ENCODE peak calls at places on chromosomes 12 and 14, in eight cellular contexts. One of them, this sample, is unnamed.

GRCh38 chr12:62848418-62848817 is 86.5 kb downstream of the PPM1H start:
- DNase-seq in brain microvascular endothelial cell: peak
- DNase-seq in GM13976: no peak
- DNase-seq in HFFc6: peak
- DNase-seq in fibroblast of lung: peak
- DNase-seq in IMR-90: peak
- DNase-seq in AG04450: no peak
- DNase-seq in neural crest cell: no peak
- DNase-seq in this sample: no peak

GRCh38 chr12:128131955-128132354 is 135.0 kb upstream of the TMEM132C start:
- DNase-seq in IMR-90: no peak
- DNase-seq in brain microvascular endothelial cell: no peak
- DNase-seq in neural crest cell: no peak
- DNase-seq in fibroblast of lung: no peak
- DNase-seq in GM13976: no peak
- DNase-seq in AG04450: no peak
- DNase-seq in HFFc6: no peak
- DNase-seq in this sample: no peak

GRCh38 chr12:12025799-12026386 is 44.8 kb upstream of the BCL2L14 start:
- DNase-seq in IMR-90: no peak
- DNase-seq in HFFc6: no peak
- DNase-seq in brain microvascular endothelial cell: no peak
- DNase-seq in fibroblast of lung: no peak
- DNase-seq in GM13976: no peak
- DNase-seq in neural crest cell: no peak
- DNase-seq in AG04450: no peak
- DNase-seq in this sample: no peak

GRCh38 chr14:23532658-23533057 is 18.9 kb downstream of the ZFHX2 start:
- DNase-seq in brain microvascular endothelial cell: no peak
- DNase-seq in IMR-90: no peak
- DNase-seq in AG04450: no peak
- DNase-seq in GM13976: no peak
- DNase-seq in HFFc6: no peak
- DNase-seq in neural crest cell: no peak
- DNase-seq in fibroblast of lung: no peak
- DNase-seq in this sample: no peak

GRCh38 chr12:51009038-51009437 is 17.1 kb downstream of the SLC11A2 start:
- DNase-seq in IMR-90: no peak
- DNase-seq in neural crest cell: no peak
- DNase-seq in brain microvascular endothelial cell: no peak
- DNase-seq in GM13976: no peak
- DNase-seq in fibroblast of lung: peak
- DNase-seq in AG04450: no peak
- DNase-seq in HFFc6: no peak
- DNase-seq in this sample: no peak

GRCh38 chr12:93638095-93638494 is 39.1 kb upstream of the CRADD start:
- DNase-seq in brain microvascular endothelial cell: no peak
- DNase-seq in fibroblast of lung: peak
- DNase-seq in neural crest cell: no peak
- DNase-seq in IMR-90: peak
- DNase-seq in AG04450: no peak
- DNase-seq in GM13976: no peak
- DNase-seq in HFFc6: peak
- DNase-seq in this sample: no peak

GRCh38 chr14:50845166-50845565 is 14.2 kb upstream of the NIN start:
- DNase-seq in AG04450: no peak
- DNase-seq in IMR-90: no peak
- DNase-seq in HFFc6: no peak
- DNase-seq in brain microvascular endothelial cell: no peak
- DNase-seq in neural crest cell: no peak
- DNase-seq in GM13976: no peak
- DNase-seq in fibroblast of lung: no peak
- DNase-seq in this sample: no peak

GRCh38 chr14:59632381-59632780 is 55.8 kb upstream of the CCDC175 start:
- DNase-seq in HFFc6: no peak
- DNase-seq in brain microvascular endothelial cell: peak
- DNase-seq in neural crest cell: peak
- DNase-seq in IMR-90: peak
- DNase-seq in fibroblast of lung: peak
- DNase-seq in GM13976: peak
- DNase-seq in AG04450: no peak
- DNase-seq in this sample: peak

GRCh38 chr14:76870146-76870545 is 43.9 kb downstream of the LRRC74A start:
- DNase-seq in neural crest cell: no peak
- DNase-seq in brain microvascular endothelial cell: no peak
- DNase-seq in GM13976: no peak
- DNase-seq in fibroblast of lung: no peak
- DNase-seq in HFFc6: peak
- DNase-seq in IMR-90: no peak
- DNase-seq in AG04450: no peak
- DNase-seq in this sample: no peak

GRCh38 chr14:30468354-30468753 is 90.6 kb upstream of the G2E3 start:
- DNase-seq in neural crest cell: no peak
- DNase-seq in GM13976: no peak
- DNase-seq in AG04450: no peak
- DNase-seq in HFFc6: no peak
- DNase-seq in brain microvascular endothelial cell: no peak
- DNase-seq in fibroblast of lung: no peak
- DNase-seq in IMR-90: no peak
- DNase-seq in this sample: no peak

GRCh38 chr12:75571651-75572050 is 60.2 kb upstream of the KRR1 start:
- DNase-seq in GM13976: no peak
- DNase-seq in neural crest cell: no peak
- DNase-seq in HFFc6: no peak
- DNase-seq in IMR-90: no peak
- DNase-seq in AG04450: no peak
- DNase-seq in fibroblast of lung: peak
- DNase-seq in brain microvascular endothelial cell: no peak
- DNase-seq in this sample: no peak

GRCh38 chr12:51424662-51425539 is at the start of gene SLC4A8:
- DNase-seq in AG04450: peak
- DNase-seq in brain microvascular endothelial cell: peak
- DNase-seq in GM13976: peak
- DNase-seq in neural crest cell: peak
- DNase-seq in IMR-90: peak
- DNase-seq in fibroblast of lung: peak
- DNase-seq in HFFc6: peak
- DNase-seq in this sample: peak

GRCh38 chr12:87814625-87815024 is 214.6 kb downstream of the C12orf50 start:
- DNase-seq in brain microvascular endothelial cell: peak
- DNase-seq in neural crest cell: no peak
- DNase-seq in AG04450: no peak
- DNase-seq in fibroblast of lung: peak
- DNase-seq in IMR-90: peak
- DNase-seq in HFFc6: no peak
- DNase-seq in GM13976: no peak
- DNase-seq in this sample: no peak

GRCh38 chr12:121296618-121297476 is at the start of gene CAMKK2:
- DNase-seq in GM13976: peak
- DNase-seq in brain microvascular endothelial cell: peak
- DNase-seq in AG04450: peak
- DNase-seq in IMR-90: peak
- DNase-seq in HFFc6: peak
- DNase-seq in fibroblast of lung: peak
- DNase-seq in neural crest cell: peak
- DNase-seq in this sample: peak
- TF ChIP-seq CTCF in GM13976: peak
- TF ChIP-seq CTCF in brain microvascular endothelial cell: no peak
- TF ChIP-seq CTCF in AG04450: no peak
- TF ChIP-seq CTCF in IMR-90: no peak
- TF ChIP-seq CTCF in HFFc6: peak
- TF ChIP-seq CTCF in fibroblast of lung: no peak
- TF ChIP-seq CTCF in neural crest cell: no peak
- TF ChIP-seq CTCF in this sample: no peak

GRCh38 chr12:80293347-80293746 is 150.7 kb upstream of the PTPRQ start:
- DNase-seq in fibroblast of lung: no peak
- DNase-seq in HFFc6: no peak
- DNase-seq in IMR-90: no peak
- DNase-seq in neural crest cell: no peak
- DNase-seq in AG04450: no peak
- DNase-seq in GM13976: no peak
- DNase-seq in brain microvascular endothelial cell: no peak
- DNase-seq in this sample: no peak

GRCh38 chr12:80293759-80294158 is 150.3 kb upstream of the PTPRQ start:
- DNase-seq in IMR-90: no peak
- DNase-seq in fibroblast of lung: no peak
- DNase-seq in brain microvascular endothelial cell: no peak
- DNase-seq in AG04450: no peak
- DNase-seq in GM13976: no peak
- DNase-seq in HFFc6: no peak
- DNase-seq in neural crest cell: no peak
- DNase-seq in this sample: no peak

GRCh38 chr12:80291108-80291754 is 152.8 kb upstream of the PTPRQ start:
- DNase-seq in GM13976: no peak
- DNase-seq in fibroblast of lung: no peak
- DNase-seq in brain microvascular endothelial cell: no peak
- DNase-seq in AG04450: no peak
- DNase-seq in HFFc6: no peak
- DNase-seq in neural crest cell: no peak
- DNase-seq in IMR-90: peak
- DNase-seq in this sample: no peak
- TF ChIP-seq CTCF in GM13976: no peak
- TF ChIP-seq CTCF in fibroblast of lung: no peak
- TF ChIP-seq CTCF in brain microvascular endothelial cell: no peak
- TF ChIP-seq CTCF in AG04450: no peak
- TF ChIP-seq CTCF in HFFc6: no peak
- TF ChIP-seq CTCF in neural crest cell: no peak
- TF ChIP-seq CTCF in IMR-90: no peak
- TF ChIP-seq CTCF in this sample: no peak

GRCh38 chr12:43937947-43938346 is 102.1 kb downstream of the TMEM117 start:
- DNase-seq in HFFc6: no peak
- DNase-seq in AG04450: no peak
- DNase-seq in neural crest cell: no peak
- DNase-seq in GM13976: no peak
- DNase-seq in brain microvascular endothelial cell: peak
- DNase-seq in fibroblast of lung: no peak
- DNase-seq in IMR-90: peak
- DNase-seq in this sample: peak
- TF ChIP-seq CTCF in HFFc6: peak
- TF ChIP-seq CTCF in AG04450: peak
- TF ChIP-seq CTCF in neural crest cell: peak
- TF ChIP-seq CTCF in GM13976: no peak
- TF ChIP-seq CTCF in brain microvascular endothelial cell: peak
- TF ChIP-seq CTCF in fibroblast of lung: peak
- TF ChIP-seq CTCF in IMR-90: peak
- TF ChIP-seq CTCF in this sample: peak

GRCh38 chr12:73935817-73936216 is 601.8 kb upstream of the ATXN7L3B start:
- DNase-seq in fibroblast of lung: no peak
- DNase-seq in neural crest cell: no peak
- DNase-seq in AG04450: no peak
- DNase-seq in IMR-90: no peak
- DNase-seq in brain microvascular endothelial cell: no peak
- DNase-seq in GM13976: no peak
- DNase-seq in HFFc6: no peak
- DNase-seq in this sample: no peak
- TF ChIP-seq CTCF in fibroblast of lung: no peak
- TF ChIP-seq CTCF in neural crest cell: peak
- TF ChIP-seq CTCF in AG04450: no peak
- TF ChIP-seq CTCF in IMR-90: no peak
- TF ChIP-seq CTCF in brain microvascular endothelial cell: peak
- TF ChIP-seq CTCF in GM13976: no peak
- TF ChIP-seq CTCF in HFFc6: no peak
- TF ChIP-seq CTCF in this sample: no peak

GRCh38 chr12:124558298-124558697 is 9.1 kb downstream of the NCOR2 start:
- DNase-seq in AG04450: no peak
- DNase-seq in neural crest cell: no peak
- DNase-seq in GM13976: no peak
- DNase-seq in brain microvascular endothelial cell: no peak
- DNase-seq in fibroblast of lung: no peak
- DNase-seq in HFFc6: no peak
- DNase-seq in IMR-90: no peak
- DNase-seq in this sample: no peak

GRCh38 chr12:124559182-124560017 is 8.0 kb downstream of the NCOR2 start:
- DNase-seq in GM13976: no peak
- DNase-seq in HFFc6: peak
- DNase-seq in AG04450: no peak
- DNase-seq in IMR-90: no peak
- DNase-seq in brain microvascular endothelial cell: no peak
- DNase-seq in neural crest cell: no peak
- DNase-seq in fibroblast of lung: peak
- DNase-seq in this sample: no peak

GRCh38 chr12:124556067-124556466 is 11.3 kb downstream of the NCOR2 start:
- DNase-seq in fibroblast of lung: no peak
- DNase-seq in brain microvascular endothelial cell: no peak
- DNase-seq in AG04450: no peak
- DNase-seq in IMR-90: no peak
- DNase-seq in GM13976: no peak
- DNase-seq in HFFc6: no peak
- DNase-seq in neural crest cell: no peak
- DNase-seq in this sample: no peak

GRCh38 chr12:124556896-124557501 is 10.4 kb downstream of the NCOR2 start:
- DNase-seq in IMR-90: no peak
- DNase-seq in GM13976: no peak
- DNase-seq in neural crest cell: no peak
- DNase-seq in AG04450: no peak
- DNase-seq in HFFc6: no peak
- DNase-seq in fibroblast of lung: no peak
- DNase-seq in brain microvascular endothelial cell: no peak
- DNase-seq in this sample: no peak

DNA sequence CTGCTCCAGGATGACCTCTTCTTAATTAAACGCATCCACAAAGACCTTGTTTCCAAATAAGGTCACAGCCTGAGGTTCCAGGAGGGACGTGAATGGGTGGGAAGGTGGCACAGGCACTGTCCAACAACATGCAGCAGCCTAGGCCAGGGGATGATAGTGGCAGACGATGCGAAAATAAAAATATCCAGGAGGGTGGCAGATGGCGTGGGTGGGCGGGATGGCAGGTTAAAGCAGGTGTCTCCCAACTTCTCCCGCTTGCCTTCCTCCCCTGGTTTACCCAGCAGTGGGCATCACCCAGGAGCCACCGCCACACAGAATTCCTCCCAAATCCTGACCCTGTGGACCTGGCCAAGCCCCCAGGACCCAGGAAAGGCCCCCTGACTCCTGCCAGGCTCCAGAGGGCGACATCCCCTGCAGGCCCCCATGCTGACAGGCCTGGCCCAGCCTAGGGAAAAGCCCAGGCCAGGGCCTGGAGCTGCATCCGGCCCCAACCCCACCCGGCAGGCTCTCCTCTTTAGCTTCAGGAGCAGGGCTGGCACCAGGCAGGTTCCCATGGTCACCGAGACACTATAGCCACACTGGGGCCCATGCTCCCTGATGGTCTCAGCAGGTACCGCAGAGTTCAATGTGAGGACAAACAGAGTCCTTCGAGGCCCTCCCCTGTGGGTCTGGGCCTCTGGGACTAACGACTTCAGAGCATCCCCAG is 9.7 kb downstream of the NCOR2 start:
- DNase-seq in AG04450: no peak
- DNase-seq in brain microvascular endothelial cell: no peak
- DNase-seq in GM13976: no peak
- DNase-seq in HFFc6: no peak
- DNase-seq in neural crest cell: no peak
- DNase-seq in fibroblast of lung: no peak
- DNase-seq in IMR-90: no peak
- DNase-seq in this sample: no peak
- TF ChIP-seq CTCF in AG04450: no peak
- TF ChIP-seq CTCF in brain microvascular endothelial cell: no peak
- TF ChIP-seq CTCF in GM13976: no peak
- TF ChIP-seq CTCF in HFFc6: no peak
- TF ChIP-seq CTCF in neural crest cell: no peak
- TF ChIP-seq CTCF in fibroblast of lung: no peak
- TF ChIP-seq CTCF in IMR-90: no peak
- TF ChIP-seq CTCF in this sample: no peak

GRCh38 chr12:112788205-112788604 is 3.3 kb upstream of the RPH3A start:
- DNase-seq in AG04450: no peak
- DNase-seq in GM13976: no peak
- DNase-seq in brain microvascular endothelial cell: no peak
- DNase-seq in HFFc6: no peak
- DNase-seq in IMR-90: no peak
- DNase-seq in neural crest cell: no peak
- DNase-seq in fibroblast of lung: no peak
- DNase-seq in this sample: no peak
- TF ChIP-seq CTCF in AG04450: no peak
- TF ChIP-seq CTCF in GM13976: no peak
- TF ChIP-seq CTCF in brain microvascular endothelial cell: peak
- TF ChIP-seq CTCF in HFFc6: no peak
- TF ChIP-seq CTCF in IMR-90: no peak
- TF ChIP-seq CTCF in neural crest cell: no peak
- TF ChIP-seq CTCF in fibroblast of lung: no peak
- TF ChIP-seq CTCF in this sample: no peak